ENCODE peak calls at places on chromosomes 4 and X, in ten cellular contexts. F, X, C, D, Q, K, G, H, L and T are unnamed samples.

GRCh38 chr4:17817027-17817426 is 6.2 kb downstream of the NCAPG start:
- DNase-seq in F (peak), X (no peak), C (peak), D (peak), Q (no peak), K (no peak), G (peak), H (peak), L (peak), T (peak)

GRCh38 chr4:135492439-135492838 is 1290.8 kb upstream of the PABPC4L start:
- DNase-seq in F (no peak), X (no peak), C (no peak), D (no peak), Q (no peak), K (no peak), G (no peak), H (no peak), L (no peak), T (no peak)

GRCh38 chr4:128347175-128347868 is 59.7 kb upstream of the PGRMC2 start:
- DNase-seq in F (no peak), X (no peak), C (no peak), D (no peak), Q (no peak), K (no peak), G (no peak), H (no peak), L (peak), T (no peak)

GRCh38 chr4:15756361-15756861 is 21.7 kb upstream of the CD38 start:
- DNase-seq in F (peak), X (no peak), C (peak), D (no peak), Q (no peak), K (peak), G (peak), H (peak), L (peak), T (no peak)

GRCh38 chrX:100696699-100697351 is 35.1 kb downstream of the SYTL4 start:
- DNase-seq in F (no peak), X (no peak), C (no peak), D (no peak), Q (no peak), K (no peak), G (no peak), H (no peak), L (no peak), T (no peak)

GRCh38 chr4:15738877-15739276 is 36.0 kb downstream of the BST1 start:
- DNase-seq in F (no peak), X (no peak), C (no peak), D (no peak), Q (no peak), K (no peak), G (no peak), H (no peak), L (peak), T (no peak)

GRCh38 chrX:97547873-97548578 is 664.3 kb downstream of the RPA4 start:
- DNase-seq in F (no peak), X (no peak), C (no peak), D (no peak), Q (no peak), K (no peak), G (no peak), H (no peak), L (no peak), T (no peak)

GRCh38 chr4:120611092-120611491 is 311.4 kb downstream of the PRDM5 start:
- DNase-seq in F (no peak), X (no peak), C (no peak), D (no peak), Q (no peak), K (no peak), G (no peak), H (no peak), L (no peak), T (no peak)

GRCh38 chr4:1238676-1239000 is 10.3 kb downstream of the CTBP1 start:
- DNase-seq in F (no peak), X (no peak), C (no peak), D (no peak), Q (peak), K (no peak), G (peak), H (no peak), L (no peak), T (no peak)

GRCh38 chr4:168321006-168321405 is 2.5 kb upstream of the DDX60 start:
- DNase-seq in F (no peak), X (no peak), C (no peak), D (no peak), Q (no peak), K (no peak), G (no peak), H (no peak), L (no peak), T (no peak)

GRCh38 chr4:168318266-168318895 is at the start of gene DDX60:
- DNase-seq in F (peak), X (peak), C (peak), D (no peak), Q (peak), K (peak), G (peak), H (peak), L (peak), T (peak)

DNA sequence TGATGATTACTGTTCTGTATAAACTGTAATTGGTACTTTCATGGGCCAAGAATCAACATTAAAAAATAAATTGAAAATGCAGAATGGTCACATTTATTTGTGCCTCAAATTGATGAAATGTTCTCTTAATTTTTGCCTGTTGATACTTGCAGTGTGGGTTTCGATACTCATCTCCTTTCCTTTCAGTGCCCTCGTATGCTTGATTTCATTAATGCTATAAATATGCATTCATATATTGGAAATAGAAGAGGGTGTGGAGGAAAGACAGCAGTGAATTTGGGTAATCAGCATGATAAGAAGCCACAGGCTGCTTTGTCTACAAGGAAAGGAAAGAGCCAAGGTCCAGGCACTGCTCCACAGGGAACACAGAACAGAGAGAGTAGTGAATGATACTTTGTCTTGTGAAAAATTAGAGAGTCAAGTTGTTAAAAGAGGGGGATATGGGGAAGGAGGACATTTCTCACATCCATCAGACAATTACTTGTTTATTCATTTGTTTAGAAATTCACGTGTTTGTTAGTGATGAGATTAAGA is 1.0 kb upstream of the DDX60 start:
- DNase-seq in F (no peak), X (no peak), C (no peak), D (no peak), Q (no peak), K (no peak), G (no peak), H (no peak), L (no peak), T (no peak)
- H3K4me3 ChIP-seq in F (no peak), X (peak), C (no peak), D (no peak), Q (no peak), K (peak), G (no peak), H (no peak), L (peak), T (no peak)

GRCh38 chrX:72129661-72130060 is 2.1 kb downstream of the RTL5 start:
- DNase-seq in F (no peak), X (no peak), C (no peak), D (no peak), Q (no peak), K (no peak), G (no peak), H (no peak), L (no peak), T (no peak)

GRCh38 chrX:72130156-72130761 is 1.5 kb downstream of the RTL5 start:
- DNase-seq in F (no peak), X (no peak), C (no peak), D (no peak), Q (no peak), K (no peak), G (no peak), H (no peak), L (no peak), T (no peak)

GRCh38 chrX:72132456-72132855 is 741 bp upstream of the RTL5 start:
- DNase-seq in F (no peak), X (no peak), C (no peak), D (no peak), Q (no peak), K (no peak), G (no peak), H (no peak), L (no peak), T (no peak)

GRCh38 chrX:72131317-72132294 is at the start of gene RTL5:
- DNase-seq in F (peak), X (peak), C (no peak), D (no peak), Q (peak), K (peak), G (peak), H (peak), L (peak), T (no peak)

GRCh38 chrX:72130762-72131231 is 918 bp downstream of the RTL5 start:
- DNase-seq in F (no peak), X (no peak), C (no peak), D (no peak), Q (no peak), K (no peak), G (no peak), H (no peak), L (no peak), T (no peak)
- H3K4me3 ChIP-seq in F (peak), X (peak), C (peak), D (peak), Q (peak), K (no peak), G (no peak), H (no peak), L (peak), T (no peak)

DNA sequence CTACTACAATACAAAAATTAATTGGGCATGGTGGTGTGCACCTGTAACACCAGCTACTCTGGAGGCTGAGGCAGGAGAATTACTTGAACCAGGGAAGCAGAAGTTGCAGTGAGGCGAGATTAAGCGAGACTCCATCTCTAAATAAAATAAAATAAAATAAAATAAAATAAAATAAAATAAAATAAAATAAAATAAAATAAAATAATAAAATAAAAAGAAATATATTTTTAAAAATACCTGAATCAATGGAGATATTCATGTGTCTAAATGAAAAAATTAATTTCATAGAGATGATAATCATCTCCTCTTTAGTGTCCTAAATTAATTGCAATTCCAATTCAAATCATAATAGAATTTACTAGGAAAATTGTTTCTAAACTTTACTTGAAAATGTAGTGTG is 406.1 kb upstream of the POU3F4 start:
- DNase-seq in F (no peak), X (no peak), C (no peak), D (no peak), Q (no peak), K (no peak), G (no peak), H (no peak), L (no peak), T (no peak)
- H3K4me3 ChIP-seq in F (no peak), X (no peak), C (no peak), D (no peak), Q (no peak), K (no peak), G (no peak), H (no peak), L (no peak), T (no peak)

GRCh38 chr4:88753658-88754431 is 56.2 kb upstream of the NAP1L5 start:
- DNase-seq in F (no peak), X (no peak), C (no peak), D (no peak), Q (no peak), K (no peak), G (no peak), H (no peak), L (no peak), T (no peak)

GRCh38 chr4:88757067-88757466 is 59.4 kb upstream of the NAP1L5 start:
- DNase-seq in F (no peak), X (no peak), C (no peak), D (no peak), Q (no peak), K (no peak), G (no peak), H (no peak), L (no peak), T (no peak)

GRCh38 chr4:88757776-88758175 is 60.1 kb upstream of the NAP1L5 start:
- DNase-seq in F (no peak), X (no peak), C (no peak), D (no peak), Q (no peak), K (no peak), G (no peak), H (no peak), L (no peak), T (no peak)

GRCh38 chr4:88756149-88756548 is 58.5 kb upstream of the NAP1L5 start:
- DNase-seq in F (no peak), X (no peak), C (no peak), D (no peak), Q (no peak), K (no peak), G (no peak), H (no peak), L (no peak), T (no peak)

DNA sequence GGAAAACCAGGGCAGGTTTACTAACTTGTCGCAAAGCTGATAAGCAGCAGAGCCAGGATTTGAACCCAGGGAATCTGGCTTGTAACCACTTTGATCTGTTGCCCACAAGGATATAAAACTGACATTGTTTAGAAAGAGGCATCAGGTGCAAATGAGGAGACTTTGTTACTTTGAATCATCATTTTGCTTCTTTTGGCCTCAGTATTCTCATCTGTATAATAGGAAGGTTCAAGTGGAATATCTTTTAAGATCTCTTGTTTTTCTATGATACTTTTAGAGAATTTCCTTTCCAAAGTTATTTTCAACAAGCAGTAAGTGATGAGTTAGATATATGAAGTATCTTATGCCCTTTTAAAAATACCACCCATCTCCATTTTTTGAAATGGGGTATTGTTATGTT is 57.8 kb upstream of the NAP1L5 start:
- DNase-seq in F (no peak), X (no peak), C (no peak), D (no peak), Q (no peak), K (no peak), G (no peak), H (no peak), L (no peak), T (no peak)
- H3K4me3 ChIP-seq in F (no peak), X (no peak), C (no peak), D (no peak), Q (no peak), K (no peak), G (no peak), H (no peak), L (no peak), T (no peak)

DNA sequence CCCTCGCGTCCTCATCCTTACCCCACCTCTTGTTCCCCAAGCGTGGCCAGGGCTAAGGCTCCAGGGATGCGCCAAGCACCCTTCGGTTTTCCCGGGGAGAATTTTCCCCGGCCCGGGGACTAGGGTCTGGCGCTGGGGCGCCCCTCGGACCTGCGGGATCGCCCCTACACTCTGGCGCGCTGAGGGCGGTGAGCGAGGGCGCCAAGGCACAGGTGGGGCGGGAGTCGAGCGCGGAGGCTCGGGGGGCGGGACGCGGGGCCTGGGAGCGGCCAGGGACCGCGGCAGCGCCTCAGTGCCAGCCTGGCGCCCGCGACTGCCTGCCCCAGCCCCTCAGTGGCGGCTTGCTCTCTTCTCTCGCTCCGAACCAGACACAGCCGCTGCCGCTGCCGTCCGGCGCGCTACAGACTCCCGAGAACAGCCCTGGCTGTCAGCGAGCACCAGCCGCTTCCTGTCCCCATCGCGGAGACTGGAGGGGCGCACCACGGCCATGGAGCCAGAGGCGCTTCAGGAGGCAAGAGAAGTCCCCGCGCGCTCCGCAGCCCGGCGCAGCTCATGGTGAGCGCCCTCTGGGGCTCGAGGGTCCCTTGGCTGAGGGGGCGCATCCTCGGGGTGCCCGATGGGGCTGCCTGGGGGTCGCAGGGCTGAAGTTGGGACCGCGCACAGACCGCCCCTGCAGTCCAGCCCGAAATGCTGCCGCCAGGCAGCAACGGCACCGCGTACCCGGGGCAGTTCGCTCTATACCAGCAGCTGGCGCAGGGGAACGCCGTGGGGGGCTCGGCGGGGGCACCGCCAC is at the start of gene DRD5:
- DNase-seq in F (no peak), X (no peak), C (no peak), D (no peak), Q (no peak), K (no peak), G (no peak), H (no peak), L (no peak), T (no peak)
- H3K4me3 ChIP-seq in F (no peak), X (no peak), C (no peak), D (no peak), Q (no peak), K (no peak), G (no peak), H (no peak), L (no peak), T (no peak)

DNA sequence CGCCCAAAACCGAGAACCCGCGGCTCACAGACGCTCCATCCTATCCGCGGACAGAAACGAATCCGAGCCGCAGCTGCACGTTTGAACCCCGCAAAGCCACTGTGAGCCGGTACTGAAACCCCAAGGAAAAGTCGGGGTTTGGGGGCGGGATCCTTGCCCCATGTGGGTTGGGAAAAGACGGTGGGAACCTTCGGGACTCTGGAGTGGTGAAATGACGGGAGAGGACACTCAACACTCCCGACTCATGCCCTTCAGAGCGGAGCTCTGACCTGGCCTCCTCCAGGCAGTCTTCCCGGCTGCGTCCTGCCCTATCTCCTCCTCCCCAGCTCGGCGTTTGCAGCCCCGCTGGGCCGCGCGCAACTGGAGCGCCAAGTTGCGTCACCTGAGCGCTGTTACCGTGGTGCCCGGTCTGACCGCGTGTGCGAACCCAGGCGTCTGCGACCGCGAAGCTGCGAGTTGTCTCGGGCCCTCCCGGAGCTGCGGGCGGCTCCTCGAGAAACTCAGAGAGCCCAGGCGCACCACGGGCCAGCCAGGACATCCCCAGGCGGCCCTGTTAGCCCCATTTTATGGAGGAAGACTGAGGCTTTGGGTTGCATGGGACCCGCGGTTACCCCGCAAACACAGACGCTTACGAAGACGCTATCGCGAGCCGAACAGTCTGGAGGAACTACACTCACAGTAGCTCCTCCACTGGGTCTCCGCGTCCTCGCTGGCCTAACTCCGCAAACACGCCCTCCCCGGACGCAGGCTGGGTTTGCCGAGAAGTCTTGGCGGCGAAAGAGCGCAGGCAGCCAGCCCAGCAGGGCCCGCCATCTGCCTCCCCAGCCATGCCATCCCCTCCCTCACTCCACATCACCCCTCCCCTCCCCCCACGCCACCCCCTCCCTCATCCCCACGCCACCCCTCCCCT is 20.3 kb upstream of the HMX1 start:
- DNase-seq in F (no peak), X (no peak), C (no peak), D (no peak), Q (no peak), K (no peak), G (no peak), H (no peak), L (no peak), T (no peak)
- H3K4me3 ChIP-seq in F (no peak), X (no peak), C (no peak), D (no peak), Q (no peak), K (no peak), G (no peak), H (no peak), L (no peak), T (no peak)

DNA sequence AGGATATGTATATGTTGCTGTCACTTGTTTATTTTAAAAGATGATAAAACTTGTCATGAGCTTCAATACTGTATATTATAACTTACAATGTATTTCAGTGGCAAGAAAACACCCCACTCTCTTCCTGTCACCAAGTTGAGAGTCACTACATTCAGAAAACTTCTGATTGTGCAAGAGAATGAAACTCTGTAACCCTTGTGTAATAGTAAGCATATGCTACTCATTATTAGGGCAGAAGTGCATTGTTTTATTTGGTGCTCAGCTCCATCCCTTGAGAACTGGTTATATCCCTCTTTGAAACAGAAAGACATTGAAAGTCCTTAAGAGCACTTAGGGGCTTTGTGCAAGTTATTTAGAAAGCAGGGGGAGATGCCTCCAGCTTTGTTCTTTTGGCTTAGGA is 594.5 kb downstream of the ARAP2 start:
- DNase-seq in F (no peak), X (no peak), C (no peak), D (no peak), Q (no peak), K (no peak), G (no peak), H (no peak), L (no peak), T (no peak)
- H3K4me3 ChIP-seq in F (no peak), X (no peak), C (no peak), D (no peak), Q (no peak), K (no peak), G (no peak), H (no peak), L (no peak), T (no peak)